ENCODE peak calls at places on chromosomes 13 and 19, in nine cellular contexts. One of them, this sample, is unnamed.

GRCh38 chr19:48868196-48868886 is at the start of gene PLEKHA4:
- DNase-seq in putamen: no peak
- DNase-seq in GF-D8: no peak
- DNase-seq in skeletal muscle cell: no peak
- DNase-seq in IMR-90: peak
- DNase-seq in adrenal gland: peak
- DNase-seq in C1 segment of cervical spinal cord: no peak
- DNase-seq in hypothalamus: no peak
- DNase-seq in lung: peak
- DNase-seq in this sample: no peak

GRCh38 chr13:109844396-109844795 is 58.0 kb upstream of the IRS2 start:
- DNase-seq in putamen: no peak
- DNase-seq in GF-D8: no peak
- DNase-seq in skeletal muscle cell: peak
- DNase-seq in IMR-90: peak
- DNase-seq in adrenal gland: no peak
- DNase-seq in C1 segment of cervical spinal cord: no peak
- DNase-seq in hypothalamus: no peak
- DNase-seq in lung: no peak
- DNase-seq in this sample: no peak

GRCh38 chr13:114125589-114125988 is 6.8 kb downstream of the RASA3 start:
- DNase-seq in putamen: no peak
- DNase-seq in GF-D8: no peak
- DNase-seq in skeletal muscle cell: no peak
- DNase-seq in IMR-90: no peak
- DNase-seq in adrenal gland: no peak
- DNase-seq in C1 segment of cervical spinal cord: no peak
- DNase-seq in hypothalamus: no peak
- DNase-seq in lung: no peak
- DNase-seq in this sample: no peak

GRCh38 chr19:55481148-55482127 is 3.5 kb upstream of the NAT14 start:
- DNase-seq in putamen: no peak
- DNase-seq in GF-D8: no peak
- DNase-seq in skeletal muscle cell: no peak
- DNase-seq in IMR-90: no peak
- DNase-seq in adrenal gland: no peak
- DNase-seq in C1 segment of cervical spinal cord: no peak
- DNase-seq in hypothalamus: no peak
- DNase-seq in lung: no peak
- DNase-seq in this sample: no peak

GRCh38 chr19:4722671-4723464 is 774 bp downstream of the DPP9 start:
- DNase-seq in putamen: no peak
- DNase-seq in GF-D8: peak
- DNase-seq in skeletal muscle cell: no peak
- DNase-seq in IMR-90: peak
- DNase-seq in adrenal gland: peak
- DNase-seq in C1 segment of cervical spinal cord: peak
- DNase-seq in hypothalamus: no peak
- DNase-seq in lung: no peak
- DNase-seq in this sample: peak

GRCh38 chr13:80334582-80335260 is 6.2 kb downstream of the SPRY2 start:
- DNase-seq in putamen: no peak
- DNase-seq in GF-D8: no peak
- DNase-seq in skeletal muscle cell: no peak
- DNase-seq in IMR-90: peak
- DNase-seq in adrenal gland: no peak
- DNase-seq in C1 segment of cervical spinal cord: no peak
- DNase-seq in hypothalamus: no peak
- DNase-seq in lung: no peak
- DNase-seq in this sample: no peak

GRCh38 chr19:11204943-11205349 is 7.6 kb upstream of the KANK2 start:
- DNase-seq in putamen: no peak
- DNase-seq in GF-D8: peak
- DNase-seq in skeletal muscle cell: no peak
- DNase-seq in IMR-90: no peak
- DNase-seq in adrenal gland: peak
- DNase-seq in C1 segment of cervical spinal cord: no peak
- DNase-seq in hypothalamus: no peak
- DNase-seq in lung: no peak
- DNase-seq in this sample: no peak

GRCh38 chr19:31113250-31113685 is 236.0 kb downstream of the TSHZ3 start:
- DNase-seq in putamen: no peak
- DNase-seq in GF-D8: no peak
- DNase-seq in skeletal muscle cell: no peak
- DNase-seq in IMR-90: peak
- DNase-seq in adrenal gland: no peak
- DNase-seq in C1 segment of cervical spinal cord: no peak
- DNase-seq in hypothalamus: no peak
- DNase-seq in lung: no peak
- DNase-seq in this sample: no peak

GRCh38 chr13:95267662-95268369 is 33.4 kb downstream of the ABCC4 start:
- DNase-seq in putamen: no peak
- DNase-seq in GF-D8: no peak
- DNase-seq in skeletal muscle cell: peak
- DNase-seq in IMR-90: peak
- DNase-seq in adrenal gland: no peak
- DNase-seq in C1 segment of cervical spinal cord: no peak
- DNase-seq in hypothalamus: no peak
- DNase-seq in lung: no peak
- DNase-seq in this sample: no peak

GRCh38 chr13:40170982-40171381 is 495.5 kb downstream of the FOXO1 start:
- DNase-seq in putamen: no peak
- DNase-seq in GF-D8: no peak
- DNase-seq in skeletal muscle cell: no peak
- DNase-seq in IMR-90: no peak
- DNase-seq in adrenal gland: no peak
- DNase-seq in C1 segment of cervical spinal cord: no peak
- DNase-seq in hypothalamus: no peak
- DNase-seq in lung: no peak
- DNase-seq in this sample: no peak

GRCh38 chr19:35266149-35266903 is 2.4 kb upstream of the USF2 start:
- DNase-seq in putamen: no peak
- DNase-seq in GF-D8: no peak
- DNase-seq in skeletal muscle cell: no peak
- DNase-seq in IMR-90: no peak
- DNase-seq in adrenal gland: peak
- DNase-seq in C1 segment of cervical spinal cord: no peak
- DNase-seq in hypothalamus: no peak
- DNase-seq in lung: no peak
- DNase-seq in this sample: no peak

GRCh38 chr19:18612772-18613588 is at the start of gene TMEM59L:
- DNase-seq in putamen: peak
- DNase-seq in GF-D8: no peak
- DNase-seq in skeletal muscle cell: no peak
- DNase-seq in IMR-90: no peak
- DNase-seq in adrenal gland: no peak
- DNase-seq in C1 segment of cervical spinal cord: peak
- DNase-seq in hypothalamus: peak
- DNase-seq in lung: no peak
- DNase-seq in this sample: peak

GRCh38 chr19:6501740-6502648 is at the start of gene TUBB4A:
- DNase-seq in putamen: peak
- DNase-seq in GF-D8: no peak
- DNase-seq in skeletal muscle cell: no peak
- DNase-seq in IMR-90: no peak
- DNase-seq in adrenal gland: peak
- DNase-seq in C1 segment of cervical spinal cord: peak
- DNase-seq in hypothalamus: peak
- DNase-seq in lung: no peak
- DNase-seq in this sample: peak

GRCh38 chr13:106033634-106034033 is 501.8 kb downstream of the EFNB2 start:
- DNase-seq in putamen: no peak
- DNase-seq in GF-D8: no peak
- DNase-seq in skeletal muscle cell: peak
- DNase-seq in IMR-90: peak
- DNase-seq in adrenal gland: no peak
- DNase-seq in C1 segment of cervical spinal cord: no peak
- DNase-seq in hypothalamus: no peak
- DNase-seq in lung: no peak
- DNase-seq in this sample: no peak

GRCh38 chr13:52809310-52809769 is 39.1 kb downstream of the PCDH8 start:
- DNase-seq in putamen: peak
- DNase-seq in GF-D8: peak
- DNase-seq in skeletal muscle cell: peak
- DNase-seq in IMR-90: peak
- DNase-seq in adrenal gland: peak
- DNase-seq in C1 segment of cervical spinal cord: no peak
- DNase-seq in hypothalamus: peak
- DNase-seq in lung: peak
- DNase-seq in this sample: peak

GRCh38 chr19:14871619-14872230 is 14.2 kb downstream of the OR7A17 start:
- DNase-seq in putamen: no peak
- DNase-seq in GF-D8: no peak
- DNase-seq in skeletal muscle cell: no peak
- DNase-seq in IMR-90: peak
- DNase-seq in adrenal gland: no peak
- DNase-seq in C1 segment of cervical spinal cord: no peak
- DNase-seq in hypothalamus: no peak
- DNase-seq in lung: no peak
- DNase-seq in this sample: peak

GRCh38 chr19:56732974-56733373 is 61.4 kb upstream of the ZNF835 start:
- DNase-seq in putamen: no peak
- DNase-seq in GF-D8: no peak
- DNase-seq in skeletal muscle cell: no peak
- DNase-seq in IMR-90: no peak
- DNase-seq in adrenal gland: no peak
- DNase-seq in C1 segment of cervical spinal cord: no peak
- DNase-seq in hypothalamus: no peak
- DNase-seq in lung: no peak
- DNase-seq in this sample: no peak

GRCh38 chr19:13817018-13817614 is 21.9 kb downstream of the ZSWIM4 start:
- DNase-seq in putamen: no peak
- DNase-seq in GF-D8: no peak
- DNase-seq in skeletal muscle cell: no peak
- DNase-seq in IMR-90: no peak
- DNase-seq in adrenal gland: no peak
- DNase-seq in C1 segment of cervical spinal cord: no peak
- DNase-seq in hypothalamus: no peak
- DNase-seq in lung: peak
- DNase-seq in this sample: no peak

GRCh38 chr19:1780272-1780957 is 27.1 kb downstream of the ONECUT3 start:
- DNase-seq in putamen: no peak
- DNase-seq in GF-D8: no peak
- DNase-seq in skeletal muscle cell: no peak
- DNase-seq in IMR-90: peak
- DNase-seq in adrenal gland: no peak
- DNase-seq in C1 segment of cervical spinal cord: no peak
- DNase-seq in hypothalamus: no peak
- DNase-seq in lung: no peak
- DNase-seq in this sample: no peak

GRCh38 chr19:48445256-48445605 is 552 bp upstream of the GRWD1 start:
- DNase-seq in putamen: no peak
- DNase-seq in GF-D8: peak
- DNase-seq in skeletal muscle cell: peak
- DNase-seq in IMR-90: peak
- DNase-seq in adrenal gland: peak
- DNase-seq in C1 segment of cervical spinal cord: peak
- DNase-seq in hypothalamus: no peak
- DNase-seq in lung: no peak
- DNase-seq in this sample: peak